ENCODE peak calls at places on chromosomes 2 and 18, in four cellular contexts. One of them, this sample, is unnamed.

GRCh38 chr18:48007955-48008701 is 77.7 kb upstream of the SMAD2 start:
- DNase-seq in epithelial cell of proximal tubule: no peak
- DNase-seq in PC-3: peak; percentile 52
- DNase-seq in HCT116: no peak
- DNase-seq in this sample: peak; percentile 72

GRCh38 chr2:239893236-239893515 is 132.0 kb downstream of the NDUFA10 start:
- DNase-seq in epithelial cell of proximal tubule: no peak
- DNase-seq in PC-3: no peak
- DNase-seq in HCT116: no peak
- DNase-seq in this sample: no peak

GRCh38 chr18:78929502-78929901 is 50.1 kb upstream of the SALL3 start:
- DNase-seq in epithelial cell of proximal tubule: no peak
- DNase-seq in PC-3: no peak
- DNase-seq in HCT116: no peak
- DNase-seq in this sample: no peak

GRCh38 chr2:133581027-133581760 is 12.9 kb upstream of the NCKAP5 start:
- DNase-seq in epithelial cell of proximal tubule: no peak
- DNase-seq in PC-3: peak; percentile 18
- DNase-seq in HCT116: no peak
- DNase-seq in this sample: no peak

GRCh38 chr2:58932801-58933200 is 691.7 kb upstream of the FANCL start:
- DNase-seq in epithelial cell of proximal tubule: no peak
- DNase-seq in PC-3: no peak
- DNase-seq in HCT116: no peak
- DNase-seq in this sample: no peak

GRCh38 chr2:79717364-79718007 is 204.6 kb downstream of the CTNNA2 start:
- DNase-seq in epithelial cell of proximal tubule: peak; percentile 80
- DNase-seq in PC-3: peak; percentile 2
- DNase-seq in HCT116: no peak
- DNase-seq in this sample: peak; percentile 39

GRCh38 chr2:138110453-138111083 is 146.3 kb downstream of the HNMT start:
- DNase-seq in epithelial cell of proximal tubule: no peak
- DNase-seq in PC-3: no peak
- DNase-seq in HCT116: no peak
- DNase-seq in this sample: no peak

GRCh38 chr2:8677646-8678592 is 3.9 kb upstream of the ID2 start:
- DNase-seq in epithelial cell of proximal tubule: no peak
- DNase-seq in PC-3: peak; percentile 47
- DNase-seq in HCT116: peak; percentile 34
- DNase-seq in this sample: peak; percentile 28

GRCh38 chr2:138058427-138058826 is 94.2 kb downstream of the HNMT start:
- DNase-seq in epithelial cell of proximal tubule: no peak
- DNase-seq in PC-3: no peak
- DNase-seq in HCT116: no peak
- DNase-seq in this sample: no peak

GRCh38 chr2:168002021-168002553 is 245.3 kb downstream of the STK39 start:
- DNase-seq in epithelial cell of proximal tubule: peak; percentile 38
- DNase-seq in PC-3: peak; percentile 9
- DNase-seq in HCT116: no peak
- DNase-seq in this sample: peak; percentile 35

GRCh38 chr18:57906852-57907251 is 103.7 kb upstream of the ATP8B1 start:
- DNase-seq in epithelial cell of proximal tubule: no peak
- DNase-seq in PC-3: peak; percentile 18
- DNase-seq in HCT116: no peak
- DNase-seq in this sample: peak; percentile 80

GRCh38 chr2:39570614-39571013 is 95.1 kb upstream of the TMEM178A start:
- DNase-seq in epithelial cell of proximal tubule: no peak
- DNase-seq in PC-3: no peak
- DNase-seq in HCT116: no peak
- DNase-seq in this sample: no peak

GRCh38 chr2:212995920-212996319 is 155.5 kb downstream of the IKZF2 start:
- DNase-seq in epithelial cell of proximal tubule: no peak
- DNase-seq in PC-3: peak; percentile 64
- DNase-seq in HCT116: no peak
- DNase-seq in this sample: peak; percentile 57

GRCh38 chr2:224518806-224519580 is 66.2 kb downstream of the CUL3 start:
- DNase-seq in epithelial cell of proximal tubule: no peak
- DNase-seq in PC-3: peak; percentile 49
- DNase-seq in HCT116: no peak
- DNase-seq in this sample: peak; percentile 25

GRCh38 chr18:46152436-46152807 is 48.2 kb downstream of the HAUS1 start:
- DNase-seq in epithelial cell of proximal tubule: no peak
- DNase-seq in PC-3: peak; percentile 71
- DNase-seq in HCT116: no peak
- DNase-seq in this sample: peak; percentile 88

GRCh38 chr2:234081970-234082822 is 31.7 kb downstream of the SPP2 start:
- DNase-seq in epithelial cell of proximal tubule: no peak
- DNase-seq in PC-3: peak; percentile 46
- DNase-seq in HCT116: no peak
- DNase-seq in this sample: peak; percentile 60

GRCh38 chr2:20013061-20013721 is 723 bp upstream of the MATN3 start:
- DNase-seq in epithelial cell of proximal tubule: no peak
- DNase-seq in PC-3: no peak
- DNase-seq in HCT116: no peak
- DNase-seq in this sample: no peak

GRCh38 chr18:36831139-36831538 is 2.2 kb downstream of the KIAA1328 start:
- DNase-seq in epithelial cell of proximal tubule: no peak
- DNase-seq in PC-3: peak; percentile 39
- DNase-seq in HCT116: no peak
- DNase-seq in this sample: peak; percentile 17

GRCh38 chr2:154692927-154693326 is 5.6 kb upstream of the KCNJ3 start:
- DNase-seq in epithelial cell of proximal tubule: no peak
- DNase-seq in PC-3: peak; percentile 10
- DNase-seq in HCT116: peak; percentile 16
- DNase-seq in this sample: peak; percentile 63

GRCh38 chr2:219736196-219736595 is 108.8 kb downstream of the SLC4A3 start:
- DNase-seq in epithelial cell of proximal tubule: peak; percentile 23
- DNase-seq in PC-3: peak; percentile 86
- DNase-seq in HCT116: peak; percentile 44
- DNase-seq in this sample: peak; percentile 76

DNA sequence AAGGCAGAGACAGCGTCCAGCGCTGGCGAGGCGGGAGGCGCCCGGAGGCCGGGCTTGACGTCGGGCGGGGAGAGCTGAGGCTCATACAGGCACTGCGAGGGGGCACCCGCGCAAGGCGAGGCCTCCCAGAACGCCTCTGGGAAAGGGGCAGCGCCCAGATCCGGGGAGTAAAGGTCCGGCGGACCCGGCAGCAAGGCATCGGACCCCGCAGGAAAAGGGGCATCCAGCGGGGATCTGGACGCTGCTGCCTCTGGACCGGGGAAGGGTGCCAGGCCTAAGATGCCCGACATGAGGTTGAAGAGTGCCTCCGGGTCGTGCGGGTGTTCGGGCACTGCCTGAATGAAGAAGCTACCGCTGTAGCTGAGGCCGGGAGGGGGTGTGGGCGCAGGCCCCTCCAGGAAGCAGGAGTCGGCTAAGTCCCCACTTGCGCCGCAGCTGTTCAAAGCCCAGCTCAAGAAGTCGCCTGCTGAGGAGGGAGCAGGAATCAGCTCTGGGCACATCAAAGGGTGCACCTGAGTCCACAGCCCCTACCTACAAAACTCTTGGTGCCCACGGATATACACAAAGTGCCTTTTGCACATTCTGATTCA is 937 bp downstream of the EGR4 start:
- DNase-seq in epithelial cell of proximal tubule: no peak
- DNase-seq in PC-3: no peak
- DNase-seq in HCT116: no peak
- DNase-seq in this sample: no peak
- TF ChIP-seq CTCF in epithelial cell of proximal tubule: no peak
- TF ChIP-seq CTCF in PC-3: no peak
- TF ChIP-seq CTCF in HCT116: no peak
- TF ChIP-seq CTCF in this sample: no peak

DNA sequence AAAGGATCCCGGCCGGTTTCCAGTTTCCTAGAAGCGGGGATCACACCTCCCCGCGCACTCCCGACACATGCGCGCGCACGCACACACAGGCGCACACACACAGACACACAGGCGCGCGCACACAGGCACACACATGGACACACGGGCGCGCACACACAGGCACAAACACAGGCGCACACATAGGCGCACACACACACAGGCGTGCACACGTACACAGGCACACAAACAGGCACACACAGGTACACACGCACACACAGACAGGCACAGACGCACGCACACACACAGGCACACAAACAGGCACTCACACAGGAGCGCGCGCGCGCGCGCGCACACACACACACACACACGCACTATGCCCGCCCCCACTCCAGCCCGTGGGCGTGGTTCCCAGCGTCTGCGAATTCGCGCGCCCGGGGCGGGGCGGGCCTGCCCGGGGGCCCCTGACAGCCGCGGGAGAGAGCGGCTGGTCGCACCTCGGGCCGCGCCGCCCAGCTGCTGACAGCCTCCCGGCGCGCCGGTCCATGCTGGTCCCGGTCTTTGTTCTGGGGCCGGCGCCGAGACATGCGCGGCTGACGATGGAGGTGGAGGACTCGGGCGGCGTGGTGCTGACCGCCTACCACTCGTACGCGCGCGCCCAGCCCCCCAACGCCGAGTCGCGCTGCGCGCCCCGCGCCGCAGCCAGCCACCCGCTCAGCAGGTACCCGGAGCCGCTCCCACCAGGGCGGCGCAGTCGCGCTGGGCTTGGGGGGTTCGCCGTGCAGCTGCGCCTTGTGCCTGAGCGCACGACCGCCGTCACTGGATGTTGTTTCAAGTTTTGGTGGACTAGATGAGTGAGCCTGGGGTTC is at the start of gene ARHGAP28:
- DNase-seq in epithelial cell of proximal tubule: no peak
- DNase-seq in PC-3: peak; percentile 89
- DNase-seq in HCT116: no peak
- DNase-seq in this sample: peak; percentile 80
- TF ChIP-seq CTCF in epithelial cell of proximal tubule: peak; percentile 27
- TF ChIP-seq CTCF in PC-3: peak; percentile 53
- TF ChIP-seq CTCF in HCT116: no peak
- TF ChIP-seq CTCF in this sample: no peak

DNA sequence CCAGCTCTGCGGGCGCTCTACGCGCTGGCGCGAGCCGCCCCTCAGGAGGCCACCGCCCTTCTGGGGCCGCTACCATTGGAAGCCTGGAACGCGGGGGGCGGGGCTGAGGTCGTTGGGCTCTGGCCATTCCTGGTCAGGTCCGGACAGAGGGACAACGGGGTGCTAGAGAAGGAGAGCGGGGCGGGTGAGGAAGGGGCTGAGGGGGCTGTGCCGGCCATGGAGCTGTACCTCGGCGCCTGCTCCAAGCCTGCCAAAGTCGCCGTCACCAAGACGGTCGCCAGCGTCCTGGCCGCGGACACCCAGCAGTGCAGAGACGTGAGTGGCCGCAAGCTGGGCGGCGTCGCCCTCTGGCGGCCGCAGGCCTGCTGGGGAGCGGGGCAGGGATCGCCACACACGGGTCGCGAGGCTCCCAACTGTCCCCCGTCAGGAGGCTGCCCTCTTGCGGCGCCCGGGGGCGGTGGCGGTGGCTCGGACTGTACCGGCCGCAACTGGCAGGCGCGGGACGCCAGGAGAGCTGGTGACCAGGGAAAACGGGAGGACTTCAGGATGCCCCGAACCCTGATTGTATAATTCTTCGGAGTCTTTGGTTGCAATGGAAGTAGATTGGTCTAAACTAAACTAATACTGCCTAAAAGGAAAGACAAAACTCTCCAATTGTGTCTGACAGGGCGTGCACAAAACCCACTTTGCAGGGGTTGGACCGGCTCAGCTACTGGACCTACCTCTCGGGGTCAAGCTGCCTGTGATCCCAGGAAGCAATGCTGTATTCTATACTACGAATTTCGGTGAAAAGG is at the start of gene FSIP2:
- DNase-seq in epithelial cell of proximal tubule: no peak
- DNase-seq in PC-3: peak; percentile 62
- DNase-seq in HCT116: no peak
- DNase-seq in this sample: peak; percentile 65
- TF ChIP-seq CTCF in epithelial cell of proximal tubule: peak; percentile 98
- TF ChIP-seq CTCF in PC-3: peak; percentile 60
- TF ChIP-seq CTCF in HCT116: no peak
- TF ChIP-seq CTCF in this sample: peak; percentile 49

GRCh38 chr2:196171248-196171871 is at the start of gene STK17B:
- DNase-seq in epithelial cell of proximal tubule: peak; percentile 33
- DNase-seq in PC-3: peak; percentile 96
- DNase-seq in HCT116: peak; percentile 88
- DNase-seq in this sample: peak; percentile 96
- TF ChIP-seq CTCF in epithelial cell of proximal tubule: peak; percentile 25
- TF ChIP-seq CTCF in PC-3: no peak
- TF ChIP-seq CTCF in HCT116: no peak
- TF ChIP-seq CTCF in this sample: no peak

This sample was measured in MCF 10A.